ENCODE peak calls at places on chromosomes 7 and 10, in five cellular contexts. One of them, this sample, is unnamed.

GRCh38 chr10:133213641-133214467 is 16.2 kb upstream of the UTF1 start:
- DNase-seq in RPMI7951: no peak
- DNase-seq in iPS DF 19.7: no peak
- DNase-seq in heart right ventricle: peak
- DNase-seq in M059J: no peak
- DNase-seq in this sample: no peak

GRCh38 chr10:93077860-93078337 is 4.2 kb downstream of the CYP26A1 start:
- DNase-seq in RPMI7951: no peak
- DNase-seq in M059J: no peak
- DNase-seq in iPS DF 19.7: no peak
- DNase-seq in heart right ventricle: no peak
- DNase-seq in this sample: no peak

GRCh38 chr10:6072215-6072941 is 10.2 kb upstream of the IL2RA start:
- DNase-seq in heart right ventricle: no peak
- DNase-seq in RPMI7951: no peak
- DNase-seq in iPS DF 19.7: no peak
- DNase-seq in M059J: no peak
- DNase-seq in this sample: no peak

GRCh38 chr7:134030460-134030865 is 96.7 kb upstream of the LRGUK start:
- DNase-seq in M059J: no peak
- DNase-seq in RPMI7951: no peak
- DNase-seq in iPS DF 19.7: no peak
- DNase-seq in heart right ventricle: no peak
- DNase-seq in this sample: no peak

GRCh38 chr7:29328050-29328449 is 133.5 kb downstream of the CHN2 start:
- DNase-seq in iPS DF 19.7: no peak
- DNase-seq in M059J: no peak
- DNase-seq in heart right ventricle: no peak
- DNase-seq in RPMI7951: no peak
- DNase-seq in this sample: no peak

GRCh38 chr10:30098624-30099023 is 39.2 kb upstream of the JCAD start:
- DNase-seq in M059J: peak
- DNase-seq in RPMI7951: peak
- DNase-seq in iPS DF 19.7: no peak
- DNase-seq in heart right ventricle: no peak
- DNase-seq in this sample: no peak

GRCh38 chr7:123749537-123749857 is 694 bp upstream of the WASL start:
- DNase-seq in heart right ventricle: peak
- DNase-seq in iPS DF 19.7: no peak
- DNase-seq in RPMI7951: peak
- DNase-seq in M059J: no peak
- DNase-seq in this sample: no peak

GRCh38 chr7:152126741-152127140 is 101.3 kb downstream of the GALNT11 start:
- DNase-seq in M059J: no peak
- DNase-seq in iPS DF 19.7: no peak
- DNase-seq in heart right ventricle: no peak
- DNase-seq in RPMI7951: no peak
- DNase-seq in this sample: no peak

GRCh38 chr10:1056326-1057105 is at the start of gene WDR37:
- DNase-seq in heart right ventricle: peak
- DNase-seq in RPMI7951: peak
- DNase-seq in M059J: peak
- DNase-seq in iPS DF 19.7: no peak
- DNase-seq in this sample: peak

GRCh38 chr10:43045631-43046287 is 31.1 kb upstream of the RET start:
- DNase-seq in iPS DF 19.7: no peak
- DNase-seq in heart right ventricle: no peak
- DNase-seq in M059J: no peak
- DNase-seq in RPMI7951: no peak
- DNase-seq in this sample: no peak

GRCh38 chr7:116542618-116543017 is 17.8 kb downstream of the CAV1 start:
- DNase-seq in RPMI7951: no peak
- DNase-seq in M059J: peak
- DNase-seq in iPS DF 19.7: no peak
- DNase-seq in heart right ventricle: no peak
- DNase-seq in this sample: no peak

GRCh38 chr7:90579181-90579688 is 16.9 kb upstream of the CDK14 start:
- DNase-seq in RPMI7951: peak
- DNase-seq in heart right ventricle: no peak
- DNase-seq in iPS DF 19.7: no peak
- DNase-seq in M059J: peak
- DNase-seq in this sample: no peak

GRCh38 chr7:72919256-72919775 is 5.6 kb upstream of the POM121 start:
- DNase-seq in M059J: peak
- DNase-seq in iPS DF 19.7: no peak
- DNase-seq in heart right ventricle: no peak
- DNase-seq in RPMI7951: no peak
- DNase-seq in this sample: no peak

GRCh38 chr10:132200344-132201110 is 13.8 kb downstream of the DPYSL4 start:
- DNase-seq in M059J: no peak
- DNase-seq in RPMI7951: no peak
- DNase-seq in iPS DF 19.7: no peak
- DNase-seq in heart right ventricle: no peak
- DNase-seq in this sample: no peak

GRCh38 chr7:91940171-91940570 is 491 bp upstream of the AKAP9 start:
- DNase-seq in heart right ventricle: no peak
- DNase-seq in RPMI7951: peak
- DNase-seq in iPS DF 19.7: no peak
- DNase-seq in M059J: peak
- DNase-seq in this sample: peak

GRCh38 chr10:51468424-51468823 is 231.0 kb downstream of the CSTF2T start:
- DNase-seq in iPS DF 19.7: no peak
- DNase-seq in heart right ventricle: no peak
- DNase-seq in RPMI7951: no peak
- DNase-seq in M059J: peak
- DNase-seq in this sample: no peak